ENCODE peak calls at places on chromosomes 3 and 15, in six cellular contexts. One of them, this sample, is unnamed.
A peak's percentile ranks its signal among the peaks of the same experiment; 100 is the strongest.

GRCh38 chr15:74375303-74375693 is 7.9 kb upstream of the CYP11A1 start:
- DNase-seq in H1: peak; percentile 89
- DNase-seq in endothelial cell of umbilical vein: peak; percentile 81
- DNase-seq in HepG2: peak; percentile 71
- DNase-seq in K562: peak; percentile 71
- DNase-seq in HCT116: peak; percentile 77
- DNase-seq in this sample: no peak

GRCh38 chr3:119388577-119388976 is 74.8 kb downstream of the TMEM39A start:
- DNase-seq in HCT116: no peak
- DNase-seq in H1: no peak
- DNase-seq in HepG2: no peak
- DNase-seq in endothelial cell of umbilical vein: no peak
- DNase-seq in K562: no peak
- DNase-seq in this sample: no peak

GRCh38 chr3:118573922-118574321 is 460.7 kb downstream of the IGSF11 start:
- DNase-seq in K562: no peak
- DNase-seq in H1: no peak
- DNase-seq in HCT116: no peak
- DNase-seq in endothelial cell of umbilical vein: no peak
- DNase-seq in HepG2: no peak
- DNase-seq in this sample: no peak

GRCh38 chr15:72369964-72370363 is 5.8 kb downstream of the HEXA start:
- DNase-seq in H1: no peak
- DNase-seq in HCT116: no peak
- DNase-seq in HepG2: no peak
- DNase-seq in endothelial cell of umbilical vein: peak; percentile 48
- DNase-seq in K562: no peak
- DNase-seq in this sample: no peak

GRCh38 chr3:51729005-51729633 is 22.3 kb downstream of the GRM2 start:
- DNase-seq in HCT116: no peak
- DNase-seq in endothelial cell of umbilical vein: no peak
- DNase-seq in HepG2: no peak
- DNase-seq in K562: no peak
- DNase-seq in H1: no peak
- DNase-seq in this sample: no peak

GRCh38 chr3:111717601-111718000 is 122.5 kb upstream of the ZBED2 start:
- DNase-seq in endothelial cell of umbilical vein: peak; percentile 83
- DNase-seq in HepG2: peak; percentile 78
- DNase-seq in HCT116: peak; percentile 81
- DNase-seq in K562: peak; percentile 56
- DNase-seq in H1: peak; percentile 59
- DNase-seq in this sample: no peak

GRCh38 chr3:141881702-141882101 is 5.3 kb downstream of the ATP1B3 start:
- DNase-seq in H1: no peak
- DNase-seq in HCT116: no peak
- DNase-seq in K562: no peak
- DNase-seq in endothelial cell of umbilical vein: no peak
- DNase-seq in HepG2: no peak
- DNase-seq in this sample: no peak

GRCh38 chr3:78887029-78887428 is 880.8 kb downstream of the ROBO1 start:
- DNase-seq in K562: no peak
- DNase-seq in endothelial cell of umbilical vein: no peak
- DNase-seq in HepG2: no peak
- DNase-seq in H1: no peak
- DNase-seq in HCT116: no peak
- DNase-seq in this sample: no peak

GRCh38 chr3:46706771-46707582 is 5.8 kb downstream of the TMIE start:
- DNase-seq in HCT116: no peak
- DNase-seq in K562: no peak
- DNase-seq in endothelial cell of umbilical vein: no peak
- DNase-seq in HepG2: no peak
- DNase-seq in H1: no peak
- DNase-seq in this sample: no peak

GRCh38 chr3:46928297-46928696 is 48.2 kb downstream of the CCDC12 start:
- DNase-seq in H1: no peak
- DNase-seq in endothelial cell of umbilical vein: no peak
- DNase-seq in K562: no peak
- DNase-seq in HCT116: no peak
- DNase-seq in HepG2: no peak
- DNase-seq in this sample: peak; percentile 88

DNA sequence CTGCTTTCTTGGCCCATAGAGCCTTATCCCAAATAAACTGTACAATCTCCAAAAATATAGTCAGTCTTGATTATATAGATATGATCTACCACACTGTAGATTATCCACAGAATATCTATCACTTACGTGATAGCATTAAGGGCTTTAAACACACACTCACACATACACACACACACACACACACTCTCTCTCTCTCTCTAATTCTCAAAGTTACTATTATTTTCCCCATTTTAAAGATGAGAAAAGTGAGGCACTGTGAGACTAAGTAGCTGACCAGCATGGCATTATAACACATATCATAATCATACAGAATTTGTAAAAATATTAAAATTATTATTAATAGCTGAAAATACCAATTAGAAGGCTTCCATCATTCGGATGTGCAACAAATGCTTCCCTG is 4.2 kb downstream of the TBC1D5 start:
- DNase-seq in endothelial cell of umbilical vein: no peak
- DNase-seq in H1: no peak
- DNase-seq in K562: no peak
- DNase-seq in HCT116: no peak
- DNase-seq in HepG2: no peak
- DNase-seq in this sample: no peak
- H3K79me2 ChIP-seq in endothelial cell of umbilical vein: peaks cover 29% of the 10 kb centered on the region
- H3K79me2 ChIP-seq in H1: peaks cover 41% of the 10 kb centered on the region
- H3K79me2 ChIP-seq in K562: peaks cover 82% of the 10 kb centered on the region
- H3K79me2 ChIP-seq in HCT116: peaks cover 77% of the 10 kb centered on the region
- H3K79me2 ChIP-seq in HepG2: peaks cover 49% of the 10 kb centered on the region
- H3K79me2 ChIP-seq in this sample: peaks cover 85% of the 10 kb centered on the region

GRCh38 chr15:85580914-85581313 is 200.5 kb downstream of the AKAP13 start:
- DNase-seq in HCT116: no peak
- DNase-seq in endothelial cell of umbilical vein: no peak
- DNase-seq in H1: no peak
- DNase-seq in HepG2: no peak
- DNase-seq in K562: no peak
- DNase-seq in this sample: no peak
- TF ChIP-seq POLR2A in HCT116: no peak
- TF ChIP-seq POLR2A in endothelial cell of umbilical vein: no peak
- TF ChIP-seq POLR2A in H1: no peak
- TF ChIP-seq POLR2A in HepG2: no peak
- TF ChIP-seq POLR2A in K562: no peak
- TF ChIP-seq POLR2A in this sample: no peak

GRCh38 chr15:52656412-52656811 is 22.8 kb downstream of the ATOSA start:
- DNase-seq in K562: no peak
- DNase-seq in HCT116: no peak
- DNase-seq in H1: no peak
- DNase-seq in endothelial cell of umbilical vein: no peak
- DNase-seq in HepG2: no peak
- DNase-seq in this sample: no peak
- H3K79me2 ChIP-seq in K562: no peaks in the 10 kb centered on the region
- H3K79me2 ChIP-seq in HCT116: no peaks in the 10 kb centered on the region
- H3K79me2 ChIP-seq in H1: no peaks in the 10 kb centered on the region
- H3K79me2 ChIP-seq in endothelial cell of umbilical vein: no peaks in the 10 kb centered on the region
- H3K79me2 ChIP-seq in HepG2: no peaks in the 10 kb centered on the region
- H3K79me2 ChIP-seq in this sample: no peaks in the 10 kb centered on the region

GRCh38 chr15:41971893-41972340 is 440 bp downstream of the EHD4 start:
- DNase-seq in K562: peak; percentile 77
- DNase-seq in HepG2: peak; percentile 7
- DNase-seq in HCT116: no peak
- DNase-seq in H1: peak; percentile 75
- DNase-seq in endothelial cell of umbilical vein: peak; percentile 26
- DNase-seq in this sample: no peak

GRCh38 chr15:41969851-41970431 is 2.4 kb downstream of the EHD4 start:
- DNase-seq in K562: no peak
- DNase-seq in H1: peak; percentile 37
- DNase-seq in HCT116: no peak
- DNase-seq in HepG2: no peak
- DNase-seq in endothelial cell of umbilical vein: peak; percentile 41
- DNase-seq in this sample: peak; percentile 88

GRCh38 chr15:41970456-41970855 is 1.9 kb downstream of the EHD4 start:
- DNase-seq in endothelial cell of umbilical vein: no peak
- DNase-seq in K562: no peak
- DNase-seq in H1: no peak
- DNase-seq in HepG2: no peak
- DNase-seq in HCT116: no peak
- DNase-seq in this sample: no peak

GRCh38 chr15:41972341-41973237 is at the start of gene EHD4:
- DNase-seq in H1: peak; percentile 95
- DNase-seq in HCT116: peak; percentile 99
- DNase-seq in endothelial cell of umbilical vein: peak; percentile 98
- DNase-seq in HepG2: peak; percentile 100
- DNase-seq in K562: peak; percentile 96
- DNase-seq in this sample: peak; percentile 92

DNA sequence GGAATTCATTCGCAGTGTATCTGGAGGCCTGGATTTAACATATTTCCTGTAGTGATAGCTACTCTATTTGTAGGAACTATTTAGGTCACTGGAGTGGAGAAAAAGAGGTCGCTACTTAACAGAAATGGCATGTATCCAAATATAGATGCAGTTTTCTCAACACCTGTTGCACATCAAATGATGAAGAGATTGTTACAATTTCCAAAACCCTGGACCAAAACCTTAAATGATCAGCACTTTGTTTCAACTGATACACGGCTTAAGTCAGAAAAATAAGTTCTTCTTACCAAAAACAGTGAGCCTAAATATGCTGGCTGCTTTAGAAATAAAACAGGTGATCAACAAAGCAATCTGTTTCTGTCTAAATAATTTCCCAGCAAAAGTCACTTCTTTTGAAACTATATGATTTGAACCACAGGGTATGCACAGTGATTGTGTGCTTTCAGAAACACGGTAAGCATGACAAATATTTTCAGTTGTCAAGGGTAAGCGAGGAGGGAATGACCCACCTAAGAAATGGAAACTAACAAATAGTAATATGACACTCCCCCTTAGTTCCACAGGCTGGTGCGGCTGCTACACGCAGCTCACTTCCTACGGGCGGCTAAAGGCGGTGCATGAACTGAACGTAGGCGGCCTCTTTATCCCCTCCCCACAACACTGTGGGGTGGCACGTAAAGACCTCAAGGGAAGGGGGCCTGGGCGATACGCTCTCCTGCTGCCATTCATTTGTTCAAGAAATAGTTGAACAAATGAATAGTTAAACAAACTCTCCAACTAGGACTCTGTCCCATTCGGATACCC is 1.1 kb downstream of the EHD4 start:
- DNase-seq in H1: no peak
- DNase-seq in K562: no peak
- DNase-seq in HCT116: peak; percentile 19
- DNase-seq in endothelial cell of umbilical vein: peak; percentile 83
- DNase-seq in HepG2: peak; percentile 61
- DNase-seq in this sample: peak; percentile 89
- TF ChIP-seq POLR2A in H1: no peak
- TF ChIP-seq POLR2A in K562: no peak
- TF ChIP-seq POLR2A in HCT116: no peak
- TF ChIP-seq POLR2A in endothelial cell of umbilical vein: no peak
- TF ChIP-seq POLR2A in HepG2: peak; percentile 63
- TF ChIP-seq POLR2A in this sample: peak; percentile 71

GRCh38 chr15:75573001-75573400 is 6.1 kb downstream of the PTPN9 start:
- DNase-seq in H1: no peak
- DNase-seq in HCT116: no peak
- DNase-seq in HepG2: no peak
- DNase-seq in K562: no peak
- DNase-seq in endothelial cell of umbilical vein: peak; percentile 19
- DNase-seq in this sample: no peak

GRCh38 chr15:75578206-75578947 is 738 bp downstream of the PTPN9 start:
- DNase-seq in K562: peak; percentile 68
- DNase-seq in H1: peak; percentile 63
- DNase-seq in HCT116: no peak
- DNase-seq in endothelial cell of umbilical vein: peak; percentile 11
- DNase-seq in HepG2: no peak
- DNase-seq in this sample: no peak

GRCh38 chr15:75578948-75579908 is at the start of gene PTPN9:
- DNase-seq in H1: peak; percentile 86
- DNase-seq in K562: peak; percentile 91
- DNase-seq in endothelial cell of umbilical vein: peak; percentile 73
- DNase-seq in HepG2: peak; percentile 66
- DNase-seq in HCT116: peak; percentile 23
- DNase-seq in this sample: no peak

GRCh38 chr15:75573643-75574384 is 5.3 kb downstream of the PTPN9 start:
- DNase-seq in H1: no peak
- DNase-seq in K562: no peak
- DNase-seq in HepG2: no peak
- DNase-seq in HCT116: no peak
- DNase-seq in endothelial cell of umbilical vein: no peak
- DNase-seq in this sample: no peak

GRCh38 chr15:75577401-75578205 is 1.5 kb downstream of the PTPN9 start:
- DNase-seq in HepG2: no peak
- DNase-seq in endothelial cell of umbilical vein: peak; percentile 26
- DNase-seq in H1: no peak
- DNase-seq in HCT116: no peak
- DNase-seq in K562: no peak
- DNase-seq in this sample: no peak
- H3K79me2 ChIP-seq in HepG2: peaks cover 42% of the 10 kb centered on the region
- H3K79me2 ChIP-seq in endothelial cell of umbilical vein: peaks cover 54% of the 10 kb centered on the region
- H3K79me2 ChIP-seq in H1: peaks cover 54% of the 10 kb centered on the region
- H3K79me2 ChIP-seq in HCT116: peaks cover 54% of the 10 kb centered on the region
- H3K79me2 ChIP-seq in K562: peaks cover 50% of the 10 kb centered on the region
- H3K79me2 ChIP-seq in this sample: peaks cover 57% of the 10 kb centered on the region